ENCODE peak calls at places on chromosomes 16 and 17, in nine cellular contexts. One of them, this sample, is unnamed.
A peak's percentile ranks its signal among the peaks of the same experiment; 100 is the strongest.

GRCh38 chr17:34579979-34580684 is 750 bp downstream of the TMEM132E start:
- DNase-seq in CD4-positive, CD25-positive, alpha-beta regulatory T cell: no peak
- DNase-seq in endodermal cell: peak; percentile 87
- DNase-seq in right lobe of liver: peak; percentile 55
- DNase-seq in psoas muscle: peak; percentile 41
- DNase-seq in naive thymus-derived CD4-positive, alpha-beta T cell: no peak
- DNase-seq in heart left ventricle: peak; percentile 30
- DNase-seq in aorta: peak; percentile 82
- DNase-seq in heart right ventricle: peak; percentile 36
- DNase-seq in this sample: no peak

GRCh38 chr17:43599835-43600234 is 53.7 kb upstream of the ETV4 start:
- DNase-seq in endodermal cell: no peak
- DNase-seq in naive thymus-derived CD4-positive, alpha-beta T cell: no peak
- DNase-seq in psoas muscle: no peak
- DNase-seq in heart left ventricle: no peak
- DNase-seq in heart right ventricle: no peak
- DNase-seq in aorta: no peak
- DNase-seq in CD4-positive, CD25-positive, alpha-beta regulatory T cell: no peak
- DNase-seq in right lobe of liver: no peak
- DNase-seq in this sample: no peak

GRCh38 chr16:82034981-82035612 is at the start of gene HSD17B2:
- DNase-seq in CD4-positive, CD25-positive, alpha-beta regulatory T cell: no peak
- DNase-seq in psoas muscle: no peak
- DNase-seq in heart left ventricle: no peak
- DNase-seq in aorta: no peak
- DNase-seq in endodermal cell: peak; percentile 47
- DNase-seq in right lobe of liver: peak; percentile 72
- DNase-seq in heart right ventricle: no peak
- DNase-seq in naive thymus-derived CD4-positive, alpha-beta T cell: no peak
- DNase-seq in this sample: no peak

GRCh38 chr17:41695954-41696720 is 7.5 kb downstream of the EIF1 start:
- DNase-seq in right lobe of liver: peak; percentile 69
- DNase-seq in CD4-positive, CD25-positive, alpha-beta regulatory T cell: peak; percentile 87
- DNase-seq in naive thymus-derived CD4-positive, alpha-beta T cell: peak; percentile 58
- DNase-seq in aorta: no peak
- DNase-seq in psoas muscle: peak; percentile 59
- DNase-seq in heart left ventricle: peak; percentile 65
- DNase-seq in endodermal cell: peak; percentile 84
- DNase-seq in heart right ventricle: no peak
- DNase-seq in this sample: peak; percentile 67

GRCh38 chr16:629289-630023 is 1.3 kb upstream of the WFIKKN1 start:
- DNase-seq in heart right ventricle: no peak
- DNase-seq in psoas muscle: peak; percentile 32
- DNase-seq in endodermal cell: no peak
- DNase-seq in CD4-positive, CD25-positive, alpha-beta regulatory T cell: no peak
- DNase-seq in heart left ventricle: peak; percentile 26
- DNase-seq in naive thymus-derived CD4-positive, alpha-beta T cell: no peak
- DNase-seq in right lobe of liver: peak; percentile 90
- DNase-seq in aorta: no peak
- DNase-seq in this sample: no peak

GRCh38 chr17:57622886-57623433 is 122.1 kb downstream of the CCDC182 start:
- DNase-seq in CD4-positive, CD25-positive, alpha-beta regulatory T cell: no peak
- DNase-seq in heart left ventricle: peak; percentile 40
- DNase-seq in psoas muscle: no peak
- DNase-seq in heart right ventricle: no peak
- DNase-seq in endodermal cell: no peak
- DNase-seq in right lobe of liver: no peak
- DNase-seq in naive thymus-derived CD4-positive, alpha-beta T cell: no peak
- DNase-seq in aorta: no peak
- DNase-seq in this sample: no peak

GRCh38 chr17:77107506-77108433 is 33.0 kb upstream of the SEC14L1 start:
- DNase-seq in aorta: no peak
- DNase-seq in right lobe of liver: no peak
- DNase-seq in heart right ventricle: no peak
- DNase-seq in CD4-positive, CD25-positive, alpha-beta regulatory T cell: peak; percentile 59
- DNase-seq in endodermal cell: no peak
- DNase-seq in heart left ventricle: no peak
- DNase-seq in psoas muscle: no peak
- DNase-seq in naive thymus-derived CD4-positive, alpha-beta T cell: no peak
- DNase-seq in this sample: peak; percentile 81

GRCh38 chr17:33668516-33668915 is 375.4 kb upstream of the ASIC2 start:
- DNase-seq in psoas muscle: no peak
- DNase-seq in aorta: no peak
- DNase-seq in heart left ventricle: no peak
- DNase-seq in heart right ventricle: no peak
- DNase-seq in CD4-positive, CD25-positive, alpha-beta regulatory T cell: no peak
- DNase-seq in endodermal cell: peak; percentile 17
- DNase-seq in right lobe of liver: no peak
- DNase-seq in naive thymus-derived CD4-positive, alpha-beta T cell: no peak
- DNase-seq in this sample: no peak

GRCh38 chr17:82649501-82650261 is 1.4 kb upstream of the WDR45B start:
- DNase-seq in psoas muscle: no peak
- DNase-seq in endodermal cell: peak; percentile 69
- DNase-seq in CD4-positive, CD25-positive, alpha-beta regulatory T cell: no peak
- DNase-seq in heart left ventricle: no peak
- DNase-seq in heart right ventricle: no peak
- DNase-seq in aorta: no peak
- DNase-seq in naive thymus-derived CD4-positive, alpha-beta T cell: no peak
- DNase-seq in right lobe of liver: no peak
- DNase-seq in this sample: no peak

GRCh38 chr16:3030128-3030871 is 6.4 kb downstream of the BICDL2 start:
- DNase-seq in heart right ventricle: no peak
- DNase-seq in right lobe of liver: no peak
- DNase-seq in psoas muscle: no peak
- DNase-seq in naive thymus-derived CD4-positive, alpha-beta T cell: no peak
- DNase-seq in CD4-positive, CD25-positive, alpha-beta regulatory T cell: no peak
- DNase-seq in heart left ventricle: no peak
- DNase-seq in endodermal cell: peak; percentile 45
- DNase-seq in aorta: no peak
- DNase-seq in this sample: no peak
- H3K27me3 ChIP-seq in heart right ventricle: peaks cover 68% of the 10 kb centered on the region
- H3K27me3 ChIP-seq in right lobe of liver: no peaks in the 10 kb centered on the region
- H3K27me3 ChIP-seq in psoas muscle: peaks cover 59% of the 10 kb centered on the region
- H3K27me3 ChIP-seq in naive thymus-derived CD4-positive, alpha-beta T cell: peaks cover 9% of the 10 kb centered on the region
- H3K27me3 ChIP-seq in CD4-positive, CD25-positive, alpha-beta regulatory T cell: peaks cover 21% of the 10 kb centered on the region
- H3K27me3 ChIP-seq in heart left ventricle: peaks cover 56% of the 10 kb centered on the region
- H3K27me3 ChIP-seq in endodermal cell: peaks cover 32% of the 10 kb centered on the region
- H3K27me3 ChIP-seq in aorta: no peaks in the 10 kb centered on the region
- H3K27me3 ChIP-seq in this sample: peaks cover 20% of the 10 kb centered on the region

DNA sequence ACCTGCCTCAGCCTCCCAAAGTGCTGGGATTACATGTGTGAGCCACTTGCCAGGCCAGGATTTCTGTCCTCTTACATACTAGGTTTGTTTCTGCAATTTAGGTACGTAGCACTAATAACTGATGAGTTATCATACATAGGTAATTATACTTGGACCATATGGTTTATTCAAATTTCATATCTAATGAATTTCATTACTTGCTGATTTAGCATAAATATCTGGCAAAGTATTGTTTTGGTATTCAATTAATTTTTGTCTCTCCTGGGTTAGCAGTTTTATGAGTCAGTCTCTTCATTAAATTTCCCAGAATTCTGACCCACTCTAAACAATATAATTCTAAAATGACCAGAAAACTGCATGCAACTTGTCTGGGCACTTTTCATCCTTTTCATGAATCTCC is 2146.5 kb downstream of the TP53TG3F start:
- DNase-seq in heart right ventricle: no peak
- DNase-seq in aorta: no peak
- DNase-seq in CD4-positive, CD25-positive, alpha-beta regulatory T cell: no peak
- DNase-seq in right lobe of liver: no peak
- DNase-seq in psoas muscle: no peak
- DNase-seq in naive thymus-derived CD4-positive, alpha-beta T cell: no peak
- DNase-seq in endodermal cell: no peak
- DNase-seq in heart left ventricle: no peak
- DNase-seq in this sample: no peak
- H3K9me3 ChIP-seq in heart right ventricle: no peaks in the 10 kb centered on the region
- H3K9me3 ChIP-seq in aorta: no peaks in the 10 kb centered on the region
- H3K9me3 ChIP-seq in CD4-positive, CD25-positive, alpha-beta regulatory T cell: no peaks in the 10 kb centered on the region
- H3K9me3 ChIP-seq in right lobe of liver: no peaks in the 10 kb centered on the region
- H3K9me3 ChIP-seq in psoas muscle: no peaks in the 10 kb centered on the region
- H3K9me3 ChIP-seq in naive thymus-derived CD4-positive, alpha-beta T cell: no peaks in the 10 kb centered on the region
- H3K9me3 ChIP-seq in endodermal cell: peaks cover 57% of the 10 kb centered on the region
- H3K9me3 ChIP-seq in heart left ventricle: no peaks in the 10 kb centered on the region
- H3K9me3 ChIP-seq in this sample: no peaks in the 10 kb centered on the region

GRCh38 chr16:66746048-66746447 is 5.4 kb downstream of the DYNC1LI2 start:
- DNase-seq in aorta: no peak
- DNase-seq in endodermal cell: no peak
- DNase-seq in CD4-positive, CD25-positive, alpha-beta regulatory T cell: no peak
- DNase-seq in heart right ventricle: no peak
- DNase-seq in heart left ventricle: no peak
- DNase-seq in right lobe of liver: no peak
- DNase-seq in naive thymus-derived CD4-positive, alpha-beta T cell: no peak
- DNase-seq in psoas muscle: no peak
- DNase-seq in this sample: no peak
- H3K36me3 ChIP-seq in aorta: peaks cover 3% of the 10 kb centered on the region
- H3K36me3 ChIP-seq in endodermal cell: peaks cover 85% of the 10 kb centered on the region
- H3K36me3 ChIP-seq in CD4-positive, CD25-positive, alpha-beta regulatory T cell: peaks cover 71% of the 10 kb centered on the region
- H3K36me3 ChIP-seq in heart right ventricle: peaks cover 76% of the 10 kb centered on the region
- H3K36me3 ChIP-seq in heart left ventricle: peaks cover 81% of the 10 kb centered on the region
- H3K36me3 ChIP-seq in right lobe of liver: peaks cover 61% of the 10 kb centered on the region
- H3K36me3 ChIP-seq in naive thymus-derived CD4-positive, alpha-beta T cell: peaks cover 17% of the 10 kb centered on the region
- H3K36me3 ChIP-seq in psoas muscle: peaks cover 6% of the 10 kb centered on the region
- H3K36me3 ChIP-seq in this sample: peaks cover 20% of the 10 kb centered on the region

GRCh38 chr17:39618956-39619785 is 7.6 kb upstream of the PPP1R1B start:
- DNase-seq in psoas muscle: no peak
- DNase-seq in endodermal cell: no peak
- DNase-seq in aorta: no peak
- DNase-seq in heart left ventricle: no peak
- DNase-seq in heart right ventricle: no peak
- DNase-seq in naive thymus-derived CD4-positive, alpha-beta T cell: no peak
- DNase-seq in right lobe of liver: no peak
- DNase-seq in CD4-positive, CD25-positive, alpha-beta regulatory T cell: no peak
- DNase-seq in this sample: no peak
- H3K27me3 ChIP-seq in psoas muscle: peaks cover 24% of the 10 kb centered on the region
- H3K27me3 ChIP-seq in endodermal cell: peaks cover 72% of the 10 kb centered on the region
- H3K27me3 ChIP-seq in aorta: no peaks in the 10 kb centered on the region
- H3K27me3 ChIP-seq in heart left ventricle: peaks cover 9% of the 10 kb centered on the region
- H3K27me3 ChIP-seq in heart right ventricle: peaks cover 57% of the 10 kb centered on the region
- H3K27me3 ChIP-seq in naive thymus-derived CD4-positive, alpha-beta T cell: no peaks in the 10 kb centered on the region
- H3K27me3 ChIP-seq in right lobe of liver: no peaks in the 10 kb centered on the region
- H3K27me3 ChIP-seq in CD4-positive, CD25-positive, alpha-beta regulatory T cell: no peaks in the 10 kb centered on the region
- H3K27me3 ChIP-seq in this sample: peaks cover 4% of the 10 kb centered on the region

DNA sequence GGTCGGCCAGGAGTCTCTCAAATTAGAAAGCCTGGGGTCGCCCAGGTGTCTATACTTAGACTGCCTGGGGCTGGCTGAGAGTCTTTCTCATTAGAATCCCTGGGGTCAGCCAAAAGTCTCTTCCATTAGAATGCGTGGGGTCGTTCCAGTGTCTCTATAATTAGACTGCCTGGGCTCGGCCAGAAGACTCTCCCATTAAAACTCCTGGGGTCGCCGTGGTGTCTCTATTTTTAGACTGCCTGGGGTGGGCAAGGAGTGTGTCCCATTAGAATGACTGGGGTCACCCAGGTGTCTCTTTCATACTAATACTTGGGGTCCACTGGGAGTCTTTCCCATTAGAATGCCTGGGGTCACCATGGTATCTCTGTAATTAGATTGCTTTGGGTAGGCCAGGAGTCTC is 2227.7 kb downstream of the TP53TG3F start:
- DNase-seq in CD4-positive, CD25-positive, alpha-beta regulatory T cell: no peak
- DNase-seq in naive thymus-derived CD4-positive, alpha-beta T cell: no peak
- DNase-seq in heart left ventricle: no peak
- DNase-seq in psoas muscle: no peak
- DNase-seq in endodermal cell: no peak
- DNase-seq in heart right ventricle: no peak
- DNase-seq in right lobe of liver: peak; percentile 10
- DNase-seq in aorta: peak; percentile 24
- DNase-seq in this sample: no peak
- H3K9me3 ChIP-seq in CD4-positive, CD25-positive, alpha-beta regulatory T cell: peaks cover 60% of the 10 kb centered on the region
- H3K9me3 ChIP-seq in naive thymus-derived CD4-positive, alpha-beta T cell: no peaks in the 10 kb centered on the region
- H3K9me3 ChIP-seq in heart left ventricle: no peaks in the 10 kb centered on the region
- H3K9me3 ChIP-seq in psoas muscle: peaks cover 2% of the 10 kb centered on the region
- H3K9me3 ChIP-seq in endodermal cell: peaks cover 90% of the 10 kb centered on the region
- H3K9me3 ChIP-seq in heart right ventricle: peaks cover 2% of the 10 kb centered on the region
- H3K9me3 ChIP-seq in right lobe of liver: no peaks in the 10 kb centered on the region
- H3K9me3 ChIP-seq in aorta: no peaks in the 10 kb centered on the region
- H3K9me3 ChIP-seq in this sample: peaks cover 6% of the 10 kb centered on the region